ENCODE peak calls at places on chromosomes 1 and 21, in four cellular contexts. U, E, V and X are unnamed samples. For H3K9me1 and H3K4me1, the result is how much of the 10 kb centered on the place peaks cover.

GRCh38 chr1:2496087-2496622 is 20.1 kb downstream of the PLCH2 start:
- DNase-seq in U (no peak), E (no peak), V (no peak), X (no peak)

GRCh38 chr1:174769961-174770549 is 229.7 kb upstream of the CACYBP start:
- DNase-seq in U (peak), E (peak), V (peak), X (no peak)

GRCh38 chr1:30169269-30169668 is 554.1 kb downstream of the MATN1 start:
- DNase-seq in U (no peak), E (no peak), V (no peak), X (no peak)

GRCh38 chr1:104648269-104648691 is 898.6 kb downstream of the AMY1C start:
- DNase-seq in U (no peak), E (no peak), V (no peak), X (no peak)

GRCh38 chr1:47893412-47893811 is 103.8 kb downstream of the TRABD2B start:
- DNase-seq in U (no peak), E (no peak), V (no peak), X (no peak)

GRCh38 chr1:197967066-197967465 is 49.9 kb downstream of the LHX9 start:
- DNase-seq in U (no peak), E (no peak), V (no peak), X (no peak)

GRCh38 chr21:37562920-37563640 is 196.5 kb downstream of the DYRK1A start:
- DNase-seq in U (no peak), E (no peak), V (no peak), X (no peak)

GRCh38 chr21:18832950-18833349 is 429.4 kb upstream of the TMPRSS15 start:
- DNase-seq in U (peak), E (no peak), V (no peak), X (peak)

GRCh38 chr1:42319128-42319851 is 15.7 kb downstream of the FOXJ3 start:
- DNase-seq in U (peak), E (no peak), V (peak), X (no peak)

GRCh38 chr1:165235777-165236285 is 120.7 kb downstream of the LMX1A start:
- DNase-seq in U (no peak), E (no peak), V (no peak), X (no peak)

GRCh38 chr1:231171623-231172197 is 9.9 kb downstream of the TRIM67 start:
- DNase-seq in U (no peak), E (no peak), V (no peak), X (peak)

GRCh38 chr1:199815947-199816346 is 211.6 kb upstream of the NR5A2 start:
- DNase-seq in U (no peak), E (no peak), V (no peak), X (no peak)

GRCh38 chr1:177334276-177334675 is 163.5 kb downstream of the BRINP2 start:
- DNase-seq in U (no peak), E (no peak), V (no peak), X (no peak)

GRCh38 chr1:110542730-110543129 is 23.8 kb upstream of the KCNA10 start:
- DNase-seq in U (peak), E (no peak), V (peak), X (no peak)

GRCh38 chr1:168861421-168862023 is 132.5 kb upstream of the DPT start:
- DNase-seq in U (no peak), E (no peak), V (no peak), X (no peak)

GRCh38 chr21:42081138-42081537 is 10.0 kb downstream of the UMODL1 start:
- DNase-seq in U (no peak), E (no peak), V (no peak), X (no peak)

GRCh38 chr1:6750490-6750889 is 34.8 kb upstream of the CAMTA1 start:
- DNase-seq in U (no peak), E (no peak), V (no peak), X (no peak)

GRCh38 chr1:222284466-222284865 is 263.4 kb downstream of the HHIPL2 start:
- DNase-seq in U (no peak), E (no peak), V (peak), X (no peak)

GRCh38 chr1:95854457-95854856 is 620.4 kb downstream of the RWDD3 start:
- DNase-seq in U (no peak), E (no peak), V (no peak), X (no peak)

GRCh38 chr1:32180186-32181060 is 948 bp downstream of the TXLNA start:
- DNase-seq in U (no peak), E (peak), V (peak), X (no peak)

GRCh38 chr1:172005856-172006255 is 164.6 kb downstream of the DNM3 start:
- DNase-seq in U (no peak), E (no peak), V (peak), X (no peak)

GRCh38 chr1:17881761-17882160 is 126.6 kb downstream of the ACTL8 start:
- DNase-seq in U (no peak), E (no peak), V (no peak), X (no peak)

GRCh38 chr1:81327743-81328142 is 473.0 kb upstream of the ADGRL2 start:
- DNase-seq in U (no peak), E (no peak), V (no peak), X (no peak)

GRCh38 chr1:149884433-149885363 is 14.7 kb upstream of the BOLA1 start:
- DNase-seq in U (no peak), E (peak), V (peak), X (no peak)

DNA sequence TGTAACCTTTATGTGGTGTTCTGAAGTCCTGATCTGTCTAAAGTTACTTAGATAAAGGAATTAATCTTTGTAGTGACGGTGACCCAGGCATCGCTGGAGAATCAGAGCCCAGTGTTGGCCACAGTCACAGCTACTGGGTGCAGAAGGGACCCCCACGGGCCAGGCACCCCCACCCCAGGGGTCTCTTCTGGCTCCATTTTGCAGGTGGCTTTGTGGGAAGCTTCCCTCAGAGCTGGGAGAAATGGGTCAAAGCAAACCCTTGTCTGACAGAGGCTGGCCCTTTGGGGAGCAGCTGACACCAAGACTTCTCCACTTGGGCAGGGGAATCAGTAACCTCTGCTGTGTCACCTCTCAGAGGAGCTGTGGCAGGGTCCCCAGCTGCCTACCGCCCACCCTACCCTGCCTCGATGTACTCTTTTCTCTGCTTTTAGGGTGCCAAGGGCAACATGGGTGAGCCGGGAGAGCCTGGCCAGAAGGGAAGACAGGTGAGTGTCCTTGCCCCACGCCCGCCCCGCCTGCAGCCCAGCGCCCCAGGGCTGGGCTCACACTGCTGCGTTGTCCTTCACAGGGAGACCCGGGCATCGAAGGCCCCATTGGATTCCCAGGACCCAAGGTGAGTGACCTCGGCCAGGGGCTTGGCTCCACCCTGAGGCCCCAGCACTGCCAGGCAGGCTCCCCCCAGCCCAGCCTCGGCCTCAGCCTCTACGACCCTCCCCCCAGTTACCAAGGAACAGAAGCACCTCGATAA is 17.7 kb downstream of the COL6A2 start:
- DNase-seq in U (no peak), E (no peak), V (no peak), X (no peak)
- H3K9me1 ChIP-seq in U (under half), E (under half), V (under half), X (under half)

GRCh38 chr1:23790696-23791433 is at the start of gene LYPLA2:
- DNase-seq in U (peak), E (peak), V (peak), X (no peak)

GRCh38 chr1:23793018-23793781 is 2.3 kb downstream of the LYPLA2 start:
- DNase-seq in U (no peak), E (peak), V (no peak), X (no peak)

GRCh38 chr1:23793861-23794731 is 3.2 kb downstream of the LYPLA2 start:
- DNase-seq in U (no peak), E (no peak), V (no peak), X (no peak)

GRCh38 chr1:23792151-23792945 is 1.4 kb downstream of the LYPLA2 start:
- DNase-seq in U (no peak), E (no peak), V (no peak), X (no peak)

DNA sequence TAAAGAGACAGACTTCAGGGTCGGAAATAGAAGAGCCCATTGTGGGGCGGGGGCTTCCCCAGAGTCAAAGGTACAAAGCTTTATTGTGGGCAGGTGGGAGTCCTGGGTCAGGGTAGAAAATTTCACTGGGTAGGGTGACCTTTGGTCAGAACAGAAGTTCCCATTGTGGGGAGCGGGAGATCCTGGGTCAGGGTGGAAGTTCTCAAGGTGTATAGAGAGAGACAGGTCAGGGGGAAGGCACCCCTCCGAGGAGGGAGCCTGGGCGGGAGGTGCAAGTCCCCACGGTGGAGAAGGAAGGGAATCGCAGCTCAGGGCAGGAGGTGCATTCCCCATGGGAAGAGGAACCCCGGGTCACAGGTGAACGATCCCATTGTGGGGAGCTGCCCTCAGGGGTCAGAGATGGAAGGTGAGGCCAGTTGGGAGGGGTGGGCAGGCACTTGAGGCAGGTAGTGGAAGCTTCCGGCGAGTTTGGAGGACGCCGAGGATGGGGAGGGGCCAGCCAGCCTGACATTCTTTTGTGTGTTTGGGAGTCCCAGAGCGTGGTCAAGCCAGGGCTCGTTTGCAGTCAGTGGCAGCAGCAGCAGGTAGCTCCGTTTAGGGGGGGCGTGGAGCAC is 596 bp downstream of the LYPLA2 start:
- DNase-seq in U (no peak), E (peak), V (no peak), X (no peak)
- H3K4me1 ChIP-seq in U (under half), E (under half), V (under half), X (under half)

GRCh38 chr1:192418886-192419285 is 102.1 kb downstream of the RGS21 start:
- DNase-seq in U (no peak), E (no peak), V (no peak), X (no peak)
- H3K9me1 ChIP-seq in U (under half), E (under half), V (under half), X (under half)

GRCh38 chr1:52345252-52345651 is 20.8 kb downstream of the CC2D1B start:
- DNase-seq in U (no peak), E (no peak), V (no peak), X (no peak)

GRCh38 chr1:52348704-52349301 is 17.2 kb downstream of the CC2D1B start:
- DNase-seq in U (peak), E (no peak), V (peak), X (no peak)

GRCh38 chr1:52346653-52347052 is 19.4 kb downstream of the CC2D1B start:
- DNase-seq in U (no peak), E (no peak), V (no peak), X (no peak)

GRCh38 chr1:52341861-52342260 is 24.1 kb downstream of the CC2D1B start:
- DNase-seq in U (no peak), E (no peak), V (no peak), X (no peak)

GRCh38 chr1:52343982-52344381 is 22.0 kb downstream of the CC2D1B start:
- DNase-seq in U (no peak), E (no peak), V (no peak), X (no peak)
- H3K4me1 ChIP-seq in U (under half), E (under half), V (under half), X (under half)

DNA sequence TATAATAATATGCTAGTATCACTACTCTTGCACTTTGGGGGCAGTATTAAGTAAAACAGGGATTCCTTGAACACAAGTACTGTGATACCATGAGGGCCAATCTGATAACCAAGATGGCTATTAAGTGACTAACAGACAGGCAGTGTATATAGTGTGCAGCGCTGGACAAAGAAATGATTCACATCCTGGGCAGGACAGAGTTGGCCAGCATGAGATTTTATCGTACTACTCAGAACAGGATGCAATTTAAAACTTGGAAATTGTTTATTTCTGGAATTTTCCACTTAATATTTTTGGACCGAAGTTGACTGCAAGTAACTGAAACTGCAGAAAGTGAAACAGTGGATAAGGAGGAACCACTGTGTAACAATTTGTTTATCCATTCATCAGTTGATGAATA is 74.6 kb downstream of the DNTTIP2 start:
- DNase-seq in U (peak), E (no peak), V (peak), X (no peak)
- H3K9me1 ChIP-seq in U (under half), E (under half), V (under half), X (under half)